ENCODE peak calls at places on chromosome 16, in ten cellular contexts. W, U, B, Z, A, T, F, G, Q and X are unnamed samples.

GRCh38 chr16:55225972-55226542 is 97.9 kb upstream of the IRX6 start:
- DNase-seq in A (no peak), G (no peak), W (no peak), F (no peak), T (no peak), Q (no peak), U (no peak), Z (no peak), B (no peak), X (no peak)

GRCh38 chr16:64278196-64278595 is 843.7 kb downstream of the CDH11 start:
- DNase-seq in F (no peak), B (no peak), W (no peak), T (no peak), U (peak; percentile 7), A (no peak), G (no peak), Z (no peak), Q (no peak), X (no peak)

GRCh38 chr16:63623551-63624039 is 1498.3 kb downstream of the CDH11 start:
- DNase-seq in F (no peak), G (no peak), Z (no peak), U (no peak), T (no peak), Q (no peak), W (no peak), B (no peak), A (no peak), X (no peak)

GRCh38 chr16:84360170-84360569 is 8.2 kb upstream of the ATP2C2 start:
- DNase-seq in Q (no peak), U (no peak), B (no peak), A (no peak), Z (peak; percentile 19), T (no peak), F (peak; percentile 10), G (no peak), W (no peak), X (no peak)

GRCh38 chr16:73771676-73772075 is 524.9 kb upstream of the PSMD7 start:
- DNase-seq in F (no peak), T (peak; percentile 0), W (no peak), Q (no peak), Z (no peak), A (no peak), U (no peak), B (no peak), G (no peak), X (no peak)

GRCh38 chr16:62079236-62079635 is 43.0 kb upstream of the CDH8 start:
- DNase-seq in A (no peak), U (no peak), T (no peak), W (no peak), F (no peak), G (no peak), Z (no peak), B (no peak), Q (no peak), X (no peak)

GRCh38 chr16:65117701-65118448 is 4.0 kb downstream of the CDH11 start:
- DNase-seq in U (peak; percentile 78), W (peak; percentile 59), B (no peak), A (peak; percentile 83), Q (no peak), G (peak; percentile 53), T (peak; percentile 39), F (peak; percentile 58), Z (peak; percentile 54), X (peak; percentile 62)

GRCh38 chr16:76059701-76060100 is 217.5 kb upstream of the CNTNAP4 start:
- DNase-seq in F (no peak), B (no peak), W (no peak), Q (no peak), T (no peak), Z (no peak), G (no peak), U (no peak), A (no peak), X (no peak)

GRCh38 chr16:29848420-29849297 is 14.4 kb downstream of the CDIPT start:
- DNase-seq in Q (peak; percentile 67), B (no peak), A (peak; percentile 86), G (peak; percentile 86), T (no peak), W (peak; percentile 36), F (peak; percentile 89), Z (peak; percentile 85), U (peak; percentile 73), X (peak; percentile 82)

GRCh38 chr16:10767127-10767526 is 23.5 kb downstream of the NUBP1 start:
- DNase-seq in G (no peak), Z (no peak), A (no peak), Q (no peak), B (no peak), F (no peak), T (no peak), U (no peak), W (no peak), X (no peak)

GRCh38 chr16:17555176-17555575 is 84.4 kb upstream of the XYLT1 start:
- DNase-seq in U (peak; percentile 29), Q (no peak), T (peak; percentile 62), B (no peak), A (no peak), G (no peak), F (no peak), Z (no peak), W (no peak), X (no peak)
- TF ChIP-seq CTCF in U (no peak), Q (no peak), T (peak; percentile 31), B (no peak), A (no peak), G (no peak), F (no peak), Z (no peak), W (no peak), X (no peak)

GRCh38 chr16:72195609-72196008 is 23.7 kb upstream of the PMFBP1 start:
- DNase-seq in F (no peak), T (no peak), A (no peak), U (no peak), Z (no peak), B (no peak), W (no peak), Q (no peak), G (no peak), X (no peak)
- TF ChIP-seq CTCF in F (no peak), T (no peak), A (no peak), U (no peak), Z (no peak), B (no peak), W (no peak), Q (no peak), G (no peak), X (peak; percentile 15)

DNA sequence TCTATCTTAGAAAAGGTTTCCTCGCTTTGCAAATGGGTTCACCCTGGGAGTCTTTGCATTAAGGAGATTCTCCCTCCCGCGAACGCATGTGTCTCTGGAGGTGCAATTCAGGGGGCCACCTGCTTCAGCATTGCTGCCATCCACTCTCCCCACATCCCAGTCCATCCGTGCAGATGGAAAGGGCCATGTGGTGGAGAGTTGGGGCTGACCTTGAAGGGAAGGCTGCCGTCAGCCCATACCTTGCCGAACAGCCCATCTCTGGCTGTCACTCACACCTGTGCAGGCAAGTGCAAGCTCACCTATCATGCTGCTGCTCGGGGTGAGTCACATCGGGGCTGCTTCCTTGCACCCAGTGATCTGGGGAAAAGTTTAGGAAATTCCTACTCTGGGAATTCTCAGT is 106.1 kb downstream of the ZNF423 start:
- DNase-seq in Q (no peak), F (no peak), A (no peak), Z (no peak), T (no peak), G (no peak), W (no peak), B (no peak), U (peak; percentile 3), X (no peak)
- TF ChIP-seq CTCF in Q (no peak), F (no peak), A (no peak), Z (no peak), T (no peak), G (no peak), W (no peak), B (no peak), U (no peak), X (no peak)

GRCh38 chr16:31134091-31134571 is 1.4 kb downstream of the PRSS8 start:
- DNase-seq in Q (no peak), Z (peak; percentile 56), U (peak; percentile 67), G (no peak), W (no peak), B (no peak), A (no peak), F (no peak), T (no peak), X (no peak)

GRCh38 chr16:31136287-31136662 is 748 bp upstream of the PRSS8 start:
- DNase-seq in Z (no peak), B (no peak), F (no peak), U (no peak), Q (no peak), G (no peak), A (no peak), T (no peak), W (no peak), X (no peak)

GRCh38 chr16:31135535-31136286 is at the start of gene PRSS8:
- DNase-seq in T (no peak), G (no peak), A (peak; percentile 40), W (peak; percentile 70), Z (peak; percentile 91), U (peak; percentile 63), B (no peak), F (peak; percentile 96), Q (peak; percentile 91), X (no peak)

GRCh38 chr16:31132979-31133599 is 2.4 kb downstream of the PRSS8 start:
- DNase-seq in U (no peak), B (no peak), Z (no peak), F (no peak), T (no peak), G (no peak), W (no peak), A (no peak), Q (no peak), X (no peak)

GRCh38 chr16:31134625-31135534 is 647 bp downstream of the PRSS8 start:
- DNase-seq in B (no peak), F (peak; percentile 81), Z (peak; percentile 79), Q (no peak), W (no peak), T (no peak), A (peak; percentile 50), G (no peak), U (peak; percentile 88), X (no peak)
- TF ChIP-seq CTCF in B (peak; percentile 51), F (no peak), Z (no peak), Q (peak; percentile 53), W (no peak), T (no peak), A (no peak), G (no peak), U (no peak), X (no peak)

DNA sequence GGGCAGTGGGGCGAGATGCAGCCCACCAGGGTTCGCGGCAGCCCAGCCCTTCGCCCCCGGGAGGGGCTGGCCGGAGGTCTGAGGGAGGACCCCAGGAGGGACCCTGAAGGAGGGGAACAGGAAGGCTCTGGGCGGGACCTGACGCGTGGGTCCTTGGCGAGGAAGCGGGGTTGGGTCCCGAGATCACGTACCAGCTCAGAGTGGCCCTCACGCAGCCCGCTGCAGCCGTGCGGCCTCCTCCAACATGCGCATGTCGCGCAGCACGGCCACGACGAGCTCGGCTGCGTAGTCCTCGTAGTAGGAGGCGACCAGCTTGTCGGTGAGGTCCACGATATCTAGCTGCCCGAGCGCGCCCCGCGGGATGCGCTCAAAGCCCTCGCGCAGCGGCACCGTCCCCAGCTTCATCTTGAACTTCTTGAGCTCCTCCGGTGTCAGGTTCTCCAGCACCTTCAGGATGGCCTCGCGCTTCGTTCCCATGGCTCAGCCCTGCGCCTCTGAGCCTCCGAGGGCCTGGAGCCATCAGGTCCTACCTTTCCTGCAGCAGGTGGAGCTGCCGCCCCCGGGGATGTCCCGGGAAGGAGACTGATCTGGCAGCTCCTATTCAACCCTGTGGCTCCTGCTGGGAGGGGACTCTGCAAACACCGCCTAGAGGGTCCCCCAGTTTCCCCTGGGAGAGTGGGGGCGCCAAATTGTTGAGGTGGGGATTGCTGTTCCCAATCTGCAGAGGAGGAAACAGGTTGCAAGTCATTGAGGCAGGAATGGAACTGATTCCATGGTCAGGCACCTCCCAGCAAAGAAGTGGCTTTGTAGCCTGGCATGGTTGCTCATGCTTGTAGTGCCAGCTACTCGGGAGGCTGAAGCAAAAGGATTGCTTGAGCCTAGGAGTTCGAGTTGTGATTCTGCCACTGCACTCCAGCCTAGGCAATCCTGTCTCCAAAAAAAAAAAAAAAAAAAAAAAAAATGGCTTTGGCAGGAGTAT is at the start of gene PYDC1:
- DNase-seq in B (no peak), T (no peak), Z (no peak), G (peak; percentile 20), W (no peak), Q (no peak), U (no peak), A (no peak), F (no peak), X (peak; percentile 51)
- TF ChIP-seq CTCF in B (no peak), T (no peak), Z (no peak), G (no peak), W (no peak), Q (no peak), U (no peak), A (no peak), F (no peak), X (no peak)